ENCODE peak calls at places on chromosomes 16 and 17, in eight cellular contexts. F, W, P, E, C, N, D and A are unnamed samples. For H3K27me3, the result is how much of the 10 kb centered on the place peaks cover.

GRCh38 chr16:75235721-75236193 is 15.7 kb downstream of the BCAR1 start:
- DNase-seq in F (no peak), W (no peak), P (no peak), E (no peak), C (no peak), N (no peak), D (no peak), A (peak)

GRCh38 chr16:52552643-52553042 is 5.7 kb upstream of the TOX3 start:
- DNase-seq in F (no peak), W (no peak), P (no peak), E (peak), C (no peak), N (no peak), D (no peak), A (no peak)

GRCh38 chr17:76554131-76554530 is 14.3 kb downstream of the PRCD start:
- DNase-seq in F (no peak), W (no peak), P (no peak), E (no peak), C (peak), N (no peak), D (peak), A (peak)

GRCh38 chr17:11493947-11494346 is 104.3 kb upstream of the DNAH9 start:
- DNase-seq in F (no peak), W (no peak), P (peak), E (no peak), C (no peak), N (no peak), D (no peak), A (no peak)

GRCh38 chr17:27082023-27082774 is 211.7 kb upstream of the WSB1 start:
- DNase-seq in F (no peak), W (no peak), P (no peak), E (no peak), C (no peak), N (no peak), D (no peak), A (no peak)

GRCh38 chr16:72905581-72905980 is 142.3 kb downstream of the ZFHX3 start:
- DNase-seq in F (no peak), W (peak), P (no peak), E (peak), C (no peak), N (no peak), D (no peak), A (no peak)

GRCh38 chr17:2012499-2012898 is 12.6 kb downstream of the RTN4RL1 start:
- DNase-seq in F (no peak), W (no peak), P (no peak), E (no peak), C (no peak), N (no peak), D (no peak), A (no peak)

GRCh38 chr17:76373481-76373825 is 11.0 kb upstream of the SPHK1 start:
- DNase-seq in F (no peak), W (no peak), P (no peak), E (no peak), C (no peak), N (peak), D (no peak), A (no peak)

GRCh38 chr17:77206557-77206956 is 65.8 kb downstream of the SEC14L1 start:
- DNase-seq in F (no peak), W (peak), P (no peak), E (no peak), C (no peak), N (no peak), D (no peak), A (no peak)

GRCh38 chr16:62068747-62069146 is 32.5 kb upstream of the CDH8 start:
- DNase-seq in F (no peak), W (no peak), P (peak), E (no peak), C (no peak), N (peak), D (no peak), A (no peak)

GRCh38 chr16:88511060-88511459 is 58.0 kb downstream of the ZFPM1 start:
- DNase-seq in F (no peak), W (no peak), P (no peak), E (no peak), C (no peak), N (no peak), D (no peak), A (no peak)

GRCh38 chr16:28126684-28127620 is 63.4 kb upstream of the GSG1L start:
- DNase-seq in F (no peak), W (no peak), P (no peak), E (no peak), C (no peak), N (no peak), D (no peak), A (no peak)

GRCh38 chr16:59210955-59211541 is 476.9 kb upstream of the GOT2 start:
- DNase-seq in F (peak), W (peak), P (peak), E (no peak), C (peak), N (no peak), D (no peak), A (no peak)

GRCh38 chr16:86477642-86478041 is 32.7 kb upstream of the FOXF1 start:
- DNase-seq in F (no peak), W (peak), P (no peak), E (no peak), C (no peak), N (no peak), D (no peak), A (no peak)

GRCh38 chr16:63461248-63461841 is 1425.1 kb upstream of the CDH8 start:
- DNase-seq in F (peak), W (peak), P (peak), E (peak), C (no peak), N (peak), D (no peak), A (no peak)

GRCh38 chr16:86072328-86073102 is 173.6 kb downstream of the IRF8 start:
- DNase-seq in F (peak), W (peak), P (peak), E (peak), C (peak), N (peak), D (peak), A (peak)

GRCh38 chr16:86046901-86047300 is 147.9 kb downstream of the IRF8 start:
- DNase-seq in F (no peak), W (no peak), P (peak), E (no peak), C (no peak), N (no peak), D (no peak), A (no peak)

GRCh38 chr16:17578921-17579876 is 108.4 kb upstream of the XYLT1 start:
- DNase-seq in F (peak), W (peak), P (peak), E (peak), C (peak), N (peak), D (peak), A (no peak)

GRCh38 chr16:86302710-86303109 is 207.6 kb upstream of the FOXF1 start:
- DNase-seq in F (no peak), W (no peak), P (no peak), E (no peak), C (no peak), N (no peak), D (no peak), A (no peak)

GRCh38 chr17:16304832-16305231 is 48.4 kb downstream of the CENPV start:
- DNase-seq in F (no peak), W (peak), P (peak), E (peak), C (no peak), N (peak), D (no peak), A (no peak)

GRCh38 chr16:3099732-3100499 is 822 bp upstream of the ZSCAN10 start:
- DNase-seq in F (peak), W (peak), P (peak), E (peak), C (peak), N (peak), D (peak), A (peak)

GRCh38 chr17:8166731-8167130 is 4.0 kb upstream of the VAMP2 start:
- DNase-seq in F (no peak), W (no peak), P (no peak), E (peak), C (no peak), N (no peak), D (no peak), A (no peak)

GRCh38 chr17:77110006-77110374 is 30.8 kb upstream of the SEC14L1 start:
- DNase-seq in F (no peak), W (peak), P (no peak), E (no peak), C (no peak), N (no peak), D (no peak), A (no peak)

DNA sequence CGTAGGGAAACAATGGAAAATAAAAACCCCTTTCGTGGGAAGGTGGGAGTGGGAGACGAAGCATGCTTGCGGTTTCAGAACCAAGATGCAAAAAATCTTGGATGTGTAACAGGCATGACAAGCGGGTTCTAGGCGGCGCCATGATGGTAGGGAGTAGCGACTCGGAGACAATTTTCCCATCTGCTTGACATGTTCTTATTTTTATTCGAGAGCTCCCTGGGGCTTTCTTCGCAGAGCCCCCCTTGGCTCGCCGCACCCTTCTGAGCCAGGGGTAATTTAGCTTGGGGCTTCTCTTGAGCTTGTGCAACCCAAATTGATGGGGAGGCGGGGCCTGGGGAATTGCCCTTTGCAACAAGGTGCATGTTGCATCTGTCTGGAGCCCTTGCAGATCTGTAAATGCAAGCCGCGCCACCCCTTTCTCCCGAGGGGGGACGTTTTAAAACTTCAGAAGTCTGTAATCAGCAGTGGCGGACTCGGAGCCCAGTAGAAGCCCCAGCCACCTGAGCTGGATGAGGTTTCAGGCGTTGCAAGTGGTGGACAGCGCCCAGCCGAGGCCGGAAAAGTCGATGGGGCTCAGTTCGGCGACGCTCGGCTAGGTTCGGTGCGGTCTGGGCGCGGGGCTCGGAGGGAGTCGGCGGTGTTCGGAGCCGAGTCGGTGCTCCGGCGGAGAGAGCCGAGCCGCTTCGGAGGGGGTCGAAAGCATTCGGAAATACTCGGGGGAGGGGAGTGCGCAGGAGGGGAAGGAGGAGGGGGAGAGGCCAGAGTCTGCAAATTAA is 2.9 kb downstream of the GNAO1 start:
- DNase-seq in F (peak), W (peak), P (peak), E (peak), C (peak), N (peak), D (peak), A (peak)
- H3K27me3 ChIP-seq in F (under half), W (half or more), P (under half), E (under half), C (under half), N (under half), D (under half), A (under half)

DNA sequence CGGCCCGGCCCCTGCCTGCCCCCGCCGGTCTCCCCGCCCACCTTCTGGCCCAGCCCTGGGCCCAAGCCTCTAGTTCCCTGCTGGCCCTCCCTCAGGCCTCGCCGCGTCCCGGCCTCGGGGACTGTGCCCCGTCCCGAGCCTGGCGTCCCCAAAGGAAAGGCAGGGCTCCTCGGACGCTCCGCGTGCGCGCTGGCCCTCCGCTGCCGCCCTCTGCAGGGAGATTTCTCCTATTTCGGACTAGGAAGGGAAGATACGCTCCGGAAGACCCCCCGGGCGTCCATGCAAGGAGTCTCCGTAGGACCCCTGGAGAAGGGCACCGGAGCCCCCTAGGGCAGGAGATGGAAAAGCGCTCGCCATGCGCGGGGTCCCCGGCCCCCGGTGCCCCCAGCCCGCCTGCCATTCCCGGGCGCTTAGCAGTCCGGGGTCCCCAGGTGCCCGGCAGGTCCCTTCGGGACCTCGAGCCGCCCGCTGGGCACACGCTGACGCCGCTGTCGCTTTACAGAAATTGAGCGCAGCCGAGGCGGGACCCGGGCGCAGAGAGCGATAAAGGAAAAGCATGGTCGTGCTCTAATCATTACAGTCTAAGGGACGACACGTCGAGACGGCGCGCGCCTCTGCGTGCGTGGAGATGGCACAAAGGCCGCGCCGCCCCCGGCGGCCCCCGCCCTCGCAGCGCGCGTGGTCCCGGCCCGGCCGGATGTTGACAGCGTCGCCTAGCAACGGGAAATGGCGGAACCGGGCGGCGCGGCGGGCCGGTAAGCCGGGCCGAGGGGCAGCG is at the start of gene CCDC40:
- DNase-seq in F (peak), W (peak), P (peak), E (peak), C (peak), N (peak), D (peak), A (peak)
- TF ChIP-seq CTCF in F (no peak), W (peak), P (peak), E (no peak), C (no peak), N (no peak), D (no peak), A (no peak)

DNA sequence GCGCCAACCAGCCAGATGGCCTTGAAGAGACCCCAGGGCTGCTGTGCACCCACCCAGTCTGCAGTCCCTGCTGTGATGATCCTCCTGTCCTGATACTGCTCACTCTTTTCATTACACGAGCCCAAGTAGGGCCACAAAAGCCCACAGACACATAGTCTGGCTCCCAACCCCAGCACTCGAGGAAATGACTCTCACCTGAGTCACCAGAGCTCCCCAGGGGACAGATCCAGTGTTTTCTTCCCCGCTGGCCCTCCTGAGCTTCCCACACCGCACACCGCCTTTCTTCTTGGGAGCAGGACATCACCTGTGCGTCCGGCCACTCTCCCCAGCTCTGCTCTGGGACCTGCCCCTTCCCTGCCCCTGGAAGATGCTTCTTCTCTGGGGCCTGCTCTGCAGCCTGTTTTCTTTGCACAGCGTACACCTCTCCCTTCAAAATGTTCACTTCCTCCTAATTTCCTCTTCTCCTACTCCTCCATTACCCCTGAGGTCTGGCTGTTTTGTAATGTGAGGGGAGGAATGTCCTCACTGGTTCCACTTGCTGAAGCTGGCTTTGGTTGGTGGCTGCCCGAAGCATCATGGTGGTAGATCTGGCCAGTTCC is 2.0 kb upstream of the SCN4A start:
- DNase-seq in F (no peak), W (peak), P (peak), E (peak), C (no peak), N (no peak), D (no peak), A (no peak)
- H3K4me3 ChIP-seq in F (no peak), W (no peak), P (no peak), E (no peak), C (no peak), N (peak), D (no peak), A (no peak)

GRCh38 chr17:61449707-61450640 is 2.2 kb upstream of the TBX4 start:
- DNase-seq in F (no peak), W (no peak), P (no peak), E (no peak), C (no peak), N (no peak), D (no peak), A (no peak)

GRCh38 chr17:61453563-61453962 is 1.3 kb downstream of the TBX4 start:
- DNase-seq in F (no peak), W (no peak), P (no peak), E (peak), C (no peak), N (no peak), D (no peak), A (no peak)

GRCh38 chr17:61451538-61452300 is 503 bp upstream of the TBX4 start:
- DNase-seq in F (no peak), W (no peak), P (peak), E (no peak), C (no peak), N (no peak), D (no peak), A (no peak)

GRCh38 chr17:61452301-61453290 is at the start of gene TBX4:
- DNase-seq in F (no peak), W (no peak), P (peak), E (no peak), C (no peak), N (no peak), D (no peak), A (no peak)

GRCh38 chr17:61450641-61451537 is 1.3 kb upstream of the TBX4 start:
- DNase-seq in F (no peak), W (no peak), P (peak), E (no peak), C (no peak), N (no peak), D (no peak), A (no peak)
- H3K27me3 ChIP-seq in F (half or more), W (half or more), P (half or more), E (half or more), C (under half), N (under half), D (under half), A (half or more)

DNA sequence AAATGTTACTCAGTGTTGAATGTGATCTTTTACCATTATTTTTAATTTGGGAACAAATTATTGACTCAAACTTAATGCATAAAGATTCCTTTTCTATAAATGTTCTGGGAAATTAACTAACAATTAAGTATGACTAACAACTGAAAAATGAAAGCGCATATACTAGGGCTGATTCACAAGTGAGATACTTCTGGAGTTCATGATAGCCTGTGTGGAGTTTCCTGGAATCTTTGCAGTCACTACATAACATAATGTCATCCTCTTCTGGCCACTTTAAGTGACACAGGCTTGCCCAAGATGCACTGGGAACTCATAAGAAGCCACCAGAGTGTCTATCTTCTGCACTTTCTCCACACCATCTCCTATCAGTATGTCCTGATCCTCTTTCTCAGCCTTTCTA is 450.3 kb upstream of the CDH11 start:
- DNase-seq in F (no peak), W (peak), P (no peak), E (peak), C (no peak), N (no peak), D (no peak), A (no peak)
- TF ChIP-seq CTCF in F (no peak), W (peak), P (no peak), E (no peak), C (no peak), N (peak), D (no peak), A (no peak)

GRCh38 chr17:50108556-50108955 is 13.4 kb downstream of the PDK2 start:
- DNase-seq in F (no peak), W (no peak), P (no peak), E (no peak), C (no peak), N (no peak), D (no peak), A (no peak)
- H3K4me3 ChIP-seq in F (no peak), W (no peak), P (no peak), E (no peak), C (no peak), N (no peak), D (no peak), A (no peak)

GRCh38 chr17:79577485-79578187 is 33.2 kb downstream of the RBFOX3 start:
- DNase-seq in F (no peak), W (no peak), P (no peak), E (no peak), C (no peak), N (no peak), D (no peak), A (no peak)

GRCh38 chr17:79579074-79579800 is 31.6 kb downstream of the RBFOX3 start:
- DNase-seq in F (no peak), W (no peak), P (no peak), E (no peak), C (no peak), N (no peak), D (no peak), A (no peak)

GRCh38 chr17:79583475-79583874 is 27.4 kb downstream of the RBFOX3 start:
- DNase-seq in F (no peak), W (no peak), P (no peak), E (no peak), C (no peak), N (no peak), D (no peak), A (no peak)

GRCh38 chr17:79586131-79586530 is 24.7 kb downstream of the RBFOX3 start:
- DNase-seq in F (no peak), W (no peak), P (no peak), E (no peak), C (no peak), N (no peak), D (no peak), A (no peak)

DNA sequence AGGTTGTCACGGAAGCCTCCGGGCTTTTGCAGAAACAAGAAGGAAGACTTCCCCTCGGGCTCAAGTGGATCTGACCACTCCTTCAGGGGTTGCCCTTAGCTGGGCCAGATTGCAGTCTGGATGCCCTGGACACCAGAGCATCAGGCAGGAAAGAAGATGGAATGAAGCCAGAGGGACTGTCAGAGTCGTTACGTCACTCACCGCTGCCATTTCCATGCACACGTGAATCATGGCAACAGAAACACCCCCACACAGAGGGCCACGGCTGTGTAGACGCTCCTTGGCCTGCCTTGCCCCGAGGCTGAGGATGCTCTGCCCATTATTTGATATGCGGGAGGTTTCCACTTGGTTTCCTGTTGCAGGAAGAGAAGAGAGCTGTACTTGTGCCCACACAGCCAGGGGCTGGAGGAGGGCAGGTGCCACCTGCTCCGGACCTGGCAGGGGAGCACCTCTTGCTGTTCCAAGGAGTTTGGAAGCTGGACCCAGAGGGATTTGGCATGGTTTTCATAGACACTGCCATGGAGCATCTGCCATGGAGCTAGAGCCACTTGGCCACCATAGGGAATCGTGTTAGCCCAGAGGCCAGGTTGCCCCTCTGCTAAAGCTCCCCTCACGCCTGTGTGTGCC is 29.4 kb downstream of the RBFOX3 start:
- DNase-seq in F (no peak), W (no peak), P (no peak), E (no peak), C (no peak), N (peak), D (no peak), A (no peak)
- H3K27me3 ChIP-seq in F (under half), W (under half), P (under half), E (under half), C (under half), N (under half), D (under half), A (under half)